ENCODE peak calls at places on chromosomes 4 and X, in seven cellular contexts. U is mesenchymal stem cell; H is breast epithelium; C is heart left ventricle; T is stimulated activated CD8-positive, alpha-beta memory T cell treated with anti-CD3 and anti-CD28 coated beads, Interleukin-4, amount 100 ng/mL, for 48 hours; M is iPS-NIHi11; N is HTR-8/SVneo. P is an unnamed sample.

GRCh38 chr4:185813133-185813532 is 1.1 kb upstream of the SORBS2 start:
- DNase-seq in U (no peak), H (no peak), C (no peak), T (no peak), M (no peak), N (no peak), P (no peak)

GRCh38 chr4:71377561-71377960 is 38.7 kb downstream of the SLC4A4 start:
- DNase-seq in U (peak), H (no peak), C (no peak), T (no peak), M (no peak), N (peak), P (no peak)

GRCh38 chr4:1075266-1075665 is 38.1 kb downstream of the RNF212 start:
- DNase-seq in U (no peak), H (no peak), C (no peak), T (no peak), M (no peak), N (no peak), P (no peak)

GRCh38 chr4:182978152-182978827 is 61.1 kb upstream of the DCTD start:
- DNase-seq in U (peak), H (no peak), C (no peak), T (no peak), M (no peak), N (no peak), P (no peak)

GRCh38 chr4:122652379-122652778 is 31.5 kb upstream of the IL21 start:
- DNase-seq in U (peak), H (no peak), C (no peak), T (peak), M (peak), N (peak), P (peak)

GRCh38 chrX:100995469-100995868 is 26.0 kb downstream of the ARL13A start:
- DNase-seq in U (peak), H (no peak), C (no peak), T (peak), M (no peak), N (no peak), P (no peak)

GRCh38 chr4:21067351-21067750 is 367.1 kb downstream of the PACRGL start:
- DNase-seq in U (no peak), H (no peak), C (no peak), T (no peak), M (no peak), N (no peak), P (no peak)

GRCh38 chr4:5963611-5964010 is 54.6 kb downstream of the C4orf50 start:
- DNase-seq in U (no peak), H (no peak), C (no peak), T (no peak), M (peak), N (no peak), P (no peak)

GRCh38 chr4:75671802-75672421 is 1.3 kb downstream of the G3BP2 start:
- DNase-seq in U (peak), H (no peak), C (no peak), T (no peak), M (no peak), N (no peak), P (no peak)

GRCh38 chr4:15469402-15470148 is at the start of gene CC2D2A:
- DNase-seq in U (peak), H (no peak), C (no peak), T (no peak), M (peak), N (peak), P (peak)

GRCh38 chr4:153067376-153067775 is 131.3 kb downstream of the FHDC1 start:
- DNase-seq in U (peak), H (no peak), C (no peak), T (no peak), M (no peak), N (peak), P (peak)

GRCh38 chr4:94841864-94842221 is 84.1 kb downstream of the BMPR1B start:
- DNase-seq in U (no peak), H (no peak), C (no peak), T (no peak), M (no peak), N (no peak), P (no peak)

P was measured in transverse colon.